ENCODE peak calls at places on chromosomes 3 and 15, in eight cellular contexts. Z is RWPE2, P is ovary, A is Peyer's patch, U is cardiac muscle cell, M is HAP-1, C is esophagus muscularis mucosa, N is upper lobe of left lung. S is an unnamed sample. For H3K36me3, the result is how much of the 10 kb centered on the place peaks cover.

GRCh38 chr15:35547775-35548364 is 1.9 kb upstream of the DPH6 start:
- DNase-seq in U (peak), C (no peak), P (no peak), N (no peak), M (peak), Z (no peak), A (no peak), S (no peak)

GRCh38 chr3:138479355-138479964 is 45.0 kb downstream of the ESYT3 start:
- DNase-seq in C (no peak), Z (no peak), A (no peak), U (peak), M (peak), P (no peak), N (peak), S (no peak)

GRCh38 chr3:188362405-188362831 is 208.5 kb downstream of the LPP start:
- DNase-seq in U (no peak), A (no peak), M (peak), P (no peak), C (no peak), N (no peak), Z (no peak), S (no peak)

GRCh38 chr3:65893631-65894030 is 145.1 kb downstream of the MAGI1 start:
- DNase-seq in M (no peak), Z (no peak), N (no peak), P (no peak), A (no peak), C (no peak), U (no peak), S (no peak)

GRCh38 chr3:29612536-29612935 is 331.7 kb downstream of the RBMS3 start:
- DNase-seq in U (no peak), P (no peak), C (no peak), N (no peak), A (no peak), Z (no peak), M (no peak), S (no peak)

GRCh38 chr3:125366132-125366531 is 9.0 kb downstream of the ZNF148 start:
- DNase-seq in A (no peak), N (no peak), U (no peak), P (no peak), M (no peak), Z (no peak), C (no peak), S (no peak)

GRCh38 chr15:101615414-101615985 is 36.7 kb downstream of the TM2D3 start:
- DNase-seq in A (no peak), P (no peak), C (no peak), Z (no peak), U (no peak), N (no peak), M (no peak), S (no peak)

GRCh38 chr3:23809840-23810341 is 4.1 kb downstream of the UBE2E1 start:
- DNase-seq in C (no peak), P (no peak), M (peak), A (no peak), Z (no peak), N (no peak), U (no peak), S (no peak)

GRCh38 chr3:153350420-153350819 is 188.4 kb downstream of the RAP2B start:
- DNase-seq in C (no peak), A (no peak), N (no peak), U (no peak), P (no peak), M (no peak), Z (no peak), S (no peak)

GRCh38 chr3:118970819-118971218 is 63.8 kb downstream of the IGSF11 start:
- DNase-seq in N (no peak), Z (no peak), U (no peak), M (no peak), A (no peak), C (no peak), P (no peak), S (no peak)

GRCh38 chr3:32405711-32406323 is 14.2 kb downstream of the CMTM7 start:
- DNase-seq in U (no peak), N (no peak), Z (no peak), M (peak), C (no peak), P (no peak), A (no peak), S (no peak)

GRCh38 chr15:89132611-89133242 is 44.5 kb downstream of the ABHD2 start:
- DNase-seq in P (no peak), A (no peak), M (no peak), Z (peak), U (no peak), N (peak), C (no peak), S (no peak)

GRCh38 chr15:67048281-67049279 is 16.8 kb upstream of the SMAD3 start:
- DNase-seq in N (peak), Z (peak), A (no peak), C (no peak), U (no peak), P (peak), M (no peak), S (no peak)

GRCh38 chr3:126023390-126023789 is 54.4 kb downstream of the ROPN1B start:
- DNase-seq in C (no peak), Z (no peak), U (peak), A (no peak), M (no peak), N (no peak), P (no peak), S (no peak)

GRCh38 chr3:170054204-170054603 is 16.4 kb downstream of the GPR160 start:
- DNase-seq in N (no peak), P (no peak), Z (no peak), C (no peak), U (no peak), M (no peak), A (no peak), S (no peak)

GRCh38 chr3:149122716-149123578 is 6.5 kb upstream of the HPS3 start:
- DNase-seq in M (no peak), A (no peak), N (no peak), U (no peak), Z (no peak), P (no peak), C (no peak), S (no peak)

GRCh38 chr3:194443911-194444310 is 42.9 kb downstream of the ATP13A3 start:
- DNase-seq in N (no peak), P (no peak), A (no peak), C (no peak), M (no peak), U (no peak), Z (no peak), S (no peak)

GRCh38 chr3:15404767-15405166 is 22.6 kb downstream of the METTL6 start:
- DNase-seq in P (no peak), U (no peak), A (no peak), Z (no peak), M (no peak), C (no peak), N (no peak), S (no peak)

GRCh38 chr3:58544546-58544945 is 7.6 kb upstream of the ACOX2 start:
- DNase-seq in N (no peak), Z (no peak), U (no peak), M (no peak), A (no peak), P (no peak), C (no peak), S (no peak)

GRCh38 chr3:53938645-53939044 is 47.0 kb upstream of the SELENOK start:
- DNase-seq in P (no peak), Z (no peak), A (no peak), N (no peak), U (peak), M (peak), C (no peak), S (no peak)

GRCh38 chr3:44125241-44125640 is 116.4 kb upstream of the TOPAZ1 start:
- DNase-seq in P (no peak), Z (no peak), U (no peak), A (no peak), M (no peak), C (no peak), N (no peak), S (no peak)

GRCh38 chr3:66493464-66494099 is 7.2 kb downstream of the LRIG1 start:
- DNase-seq in Z (no peak), A (no peak), P (no peak), U (no peak), N (no peak), C (no peak), M (no peak), S (no peak)

GRCh38 chr3:99498544-99499234 is 139.7 kb upstream of the COL8A1 start:
- DNase-seq in N (no peak), C (no peak), Z (no peak), P (peak), M (no peak), U (no peak), A (no peak), S (no peak)

GRCh38 chr3:16053794-16054193 is 120.7 kb upstream of the GALNT15 start:
- DNase-seq in A (no peak), U (no peak), Z (no peak), P (no peak), C (no peak), N (no peak), M (no peak), S (no peak)

GRCh38 chr3:131142580-131142979 is 115.9 kb downstream of the NEK11 start:
- DNase-seq in U (no peak), Z (no peak), C (no peak), N (no peak), A (no peak), P (no peak), M (no peak), S (no peak)

GRCh38 chr3:132317229-132317948 is at the start of gene ACP3:
- DNase-seq in N (peak), Z (no peak), M (no peak), U (peak), A (no peak), C (no peak), P (peak), S (no peak)

GRCh38 chr15:68073576-68074288 is 19.6 kb downstream of the PIAS1 start:
- DNase-seq in N (no peak), C (no peak), P (no peak), U (no peak), M (no peak), A (no peak), Z (no peak), S (no peak)

GRCh38 chr3:69761896-69762789 is 22.9 kb downstream of the MITF start:
- DNase-seq in U (no peak), P (no peak), N (no peak), M (no peak), C (peak), A (no peak), Z (no peak), S (no peak)

GRCh38 chr15:73965730-73966103 is 26.4 kb downstream of the STOML1 start:
- DNase-seq in P (no peak), Z (no peak), C (no peak), N (peak), M (peak), A (no peak), U (no peak), S (no peak)

GRCh38 chr3:143895805-143896204 is 47.5 kb upstream of the SLC9A9 start:
- DNase-seq in A (no peak), U (peak), Z (no peak), C (no peak), P (no peak), M (peak), N (no peak), S (no peak)

GRCh38 chr15:31306426-31307269 is 20.0 kb upstream of the KLF13 start:
- DNase-seq in C (peak), M (peak), A (no peak), P (no peak), N (no peak), U (no peak), Z (peak), S (no peak)

GRCh38 chr3:10770981-10771380 is 45.0 kb upstream of the SLC6A11 start:
- DNase-seq in C (peak), Z (no peak), A (no peak), N (no peak), M (no peak), U (no peak), P (no peak), S (no peak)

GRCh38 chr3:10766049-10766705 is 49.9 kb upstream of the SLC6A11 start:
- DNase-seq in C (peak), N (no peak), P (no peak), U (no peak), M (no peak), A (no peak), Z (peak), S (no peak)

GRCh38 chr3:10771486-10772225 is 44.4 kb upstream of the SLC6A11 start:
- DNase-seq in Z (no peak), C (peak), A (no peak), N (no peak), P (no peak), U (no peak), M (no peak), S (no peak)

GRCh38 chr3:10770547-10770946 is 45.5 kb upstream of the SLC6A11 start:
- DNase-seq in C (no peak), Z (no peak), A (no peak), N (no peak), U (no peak), M (no peak), P (no peak), S (no peak)

GRCh38 chr3:10768995-10769394 is 47.0 kb upstream of the SLC6A11 start:
- DNase-seq in P (no peak), M (no peak), Z (no peak), A (no peak), N (no peak), C (peak), U (no peak), S (no peak)
- H3K36me3 ChIP-seq in P (under half), M (under half), Z (under half), A (under half), N (under half), C (under half), U (under half), S (under half)

GRCh38 chr3:108718454-108718853 is 38.8 kb downstream of the RETNLB start:
- DNase-seq in Z (no peak), A (no peak), P (no peak), M (no peak), U (no peak), N (no peak), C (no peak), S (no peak)
- H3K36me3 ChIP-seq in Z (under half), A (under half), P (under half), M (under half), U (under half), N (under half), C (under half), S (under half)

GRCh38 chr3:18153571-18154173 is 271.5 kb downstream of the SATB1 start:
- DNase-seq in P (no peak), A (no peak), C (no peak), Z (no peak), M (no peak), N (no peak), U (no peak), S (no peak)
- H3K36me3 ChIP-seq in P (under half), A (under half), C (under half), Z (under half), M (under half), N (under half), U (under half), S (under half)

GRCh38 chr15:78023081-78023665 is 54.3 kb downstream of the TBC1D2B start:
- DNase-seq in U (no peak), Z (no peak), A (no peak), N (no peak), P (no peak), M (no peak), C (no peak), S (no peak)
- H3K36me3 ChIP-seq in U (under half), Z (half or more), A (under half), N (under half), P (under half), M (under half), C (half or more), S (under half)

S was measured in esophagus squamous epithelium.